ENCODE peak calls at places on chromosomes 5 and 9, in five cellular contexts. X is endothelial cell of umbilical vein, K is HepG2, W is neural progenitor cell, O is PC-3. E is an unnamed sample.

GRCh38 chr5:19880430-19880829 is 107.6 kb downstream of the CDH18 start:
- DNase-seq in X (no peak), K (no peak), W (no peak), O (no peak), E (no peak)

GRCh38 chr9:132798817-132799790 is 79.0 kb downstream of the AK8 start:
- DNase-seq in X (peak; percentile 15), K (peak; percentile 27), W (no peak), O (peak; percentile 19), E (no peak)

GRCh38 chr5:943874-944620 is 51.4 kb downstream of the TRIP13 start:
- DNase-seq in X (no peak), K (no peak), W (no peak), O (no peak), E (no peak)

GRCh38 chr5:5271606-5272321 is 131.6 kb downstream of the ADAMTS16 start:
- DNase-seq in X (peak; percentile 2), K (no peak), W (peak; percentile 10), O (peak; percentile 24), E (no peak)

GRCh38 chr5:93158841-93159240 is 422.2 kb downstream of the NR2F1-AS1 start:
- DNase-seq in X (no peak), K (no peak), W (no peak), O (no peak), E (no peak)

GRCh38 chr9:111483862-111484563 is at the start of gene ECPAS:
- DNase-seq in X (peak; percentile 81), K (peak; percentile 74), W (peak; percentile 88), O (peak; percentile 77), E (peak; percentile 85)

GRCh38 chr5:171676286-171676944 is 109.2 kb upstream of the SMIM23 start:
- DNase-seq in X (no peak), K (no peak), W (no peak), O (no peak), E (no peak)

GRCh38 chr5:96001262-96001661 is 39.6 kb upstream of the ELL2 start:
- DNase-seq in X (no peak), K (peak; percentile 85), W (no peak), O (no peak), E (no peak)

GRCh38 chr9:79581794-79582193 is 10.0 kb downstream of the TLE4 start:
- DNase-seq in X (peak; percentile 76), K (peak; percentile 41), W (peak; percentile 32), O (peak; percentile 52), E (no peak)

GRCh38 chr5:95760291-95761191 is 29.4 kb downstream of the RHOBTB3 start:
- DNase-seq in X (peak; percentile 78), K (peak; percentile 71), W (no peak), O (peak; percentile 49), E (peak; percentile 92)

GRCh38 chr5:69029292-69029691 is 64.5 kb upstream of the SLC30A5 start:
- DNase-seq in X (no peak), K (no peak), W (no peak), O (no peak), E (no peak)

GRCh38 chr5:153753645-153754432 is 263.4 kb downstream of the GRIA1 start:
- DNase-seq in X (no peak), K (no peak), W (no peak), O (peak; percentile 15), E (no peak)

GRCh38 chr5:32083981-32084430 is 90.1 kb downstream of the GOLPH3 start:
- DNase-seq in X (no peak), K (peak; percentile 12), W (no peak), O (no peak), E (no peak)

GRCh38 chr5:5558102-5558501 is 135.6 kb downstream of the ICE1 start:
- DNase-seq in X (no peak), K (no peak), W (no peak), O (no peak), E (no peak)

GRCh38 chr5:114449836-114450515 is 88.1 kb downstream of the KCNN2 start:
- DNase-seq in X (peak; percentile 63), K (peak; percentile 25), W (peak; percentile 88), O (peak; percentile 63), E (peak; percentile 61)

GRCh38 chr9:72577212-72577753 is 55.9 kb downstream of the TMC1 start:
- DNase-seq in X (peak; percentile 90), K (no peak), W (no peak), O (peak; percentile 93), E (no peak)

GRCh38 chr9:111605041-111605559 is 5.7 kb upstream of the PTGR1 start:
- DNase-seq in X (no peak), K (peak; percentile 35), W (no peak), O (no peak), E (no peak)

GRCh38 chr5:58963361-58963760 is 380.5 kb downstream of the RAB3C start:
- DNase-seq in X (no peak), K (no peak), W (no peak), O (no peak), E (no peak)

GRCh38 chr5:9861664-9862256 is 231.6 kb upstream of the TAS2R1 start:
- DNase-seq in X (no peak), K (no peak), W (no peak), O (no peak), E (no peak)

GRCh38 chr5:17365756-17366155 is 132.3 kb upstream of the TAF11L2 start:
- DNase-seq in X (no peak), K (no peak), W (no peak), O (peak; percentile 99), E (no peak)

GRCh38 chr5:35141739-35142138 is 88.5 kb downstream of the PRLR start:
- DNase-seq in X (no peak), K (no peak), W (no peak), O (no peak), E (no peak)

GRCh38 chr9:114280636-114281315 is 42.1 kb upstream of the ORM1 start:
- DNase-seq in X (no peak), K (no peak), W (no peak), O (no peak), E (no peak)

GRCh38 chr5:148956632-148957385 is 106.1 kb downstream of the SH3TC2 start:
- DNase-seq in X (no peak), K (no peak), W (no peak), O (peak; percentile 70), E (peak; percentile 43)

GRCh38 chr9:3916984-3917383 is 382.9 kb downstream of the GLIS3 start:
- DNase-seq in X (no peak), K (no peak), W (no peak), O (peak; percentile 61), E (no peak)

GRCh38 chr9:38419216-38419615 is 5.0 kb downstream of the IGFBPL1 start:
- DNase-seq in X (no peak), K (no peak), W (peak; percentile 55), O (no peak), E (no peak)

GRCh38 chr9:68974431-68974830 is 39.5 kb downstream of the PRKACG start:
- DNase-seq in X (no peak), K (no peak), W (no peak), O (no peak), E (no peak)

GRCh38 chr9:124752967-124753366 is 18.1 kb downstream of the NR6A1 start:
- DNase-seq in X (no peak), K (no peak), W (no peak), O (peak; percentile 23), E (no peak)

GRCh38 chr9:21964925-21965385 is 29.2 kb downstream of the CDKN2A start:
- DNase-seq in X (peak; percentile 27), K (no peak), W (peak; percentile 22), O (peak; percentile 13), E (peak; percentile 13)

GRCh38 chr5:151222769-151223446 is 984 bp downstream of the CCDC69 start:
- DNase-seq in X (no peak), K (no peak), W (no peak), O (peak; percentile 25), E (peak; percentile 74)

GRCh38 chr9:84405666-84406065 is 65.1 kb upstream of the SLC28A3 start:
- DNase-seq in X (no peak), K (no peak), W (no peak), O (no peak), E (no peak)

GRCh38 chr9:686381-686813 is 155.1 kb upstream of the DMRT1 start:
- DNase-seq in X (peak; percentile 87), K (no peak), W (no peak), O (peak; percentile 84), E (no peak)

GRCh38 chr9:107389617-107390071 is 99.9 kb downstream of the KLF4 start:
- DNase-seq in X (no peak), K (peak; percentile 65), W (no peak), O (peak; percentile 4), E (no peak)

GRCh38 chr9:80796662-80797426 is 892.5 kb downstream of the TLE1 start:
- DNase-seq in X (no peak), K (no peak), W (peak; percentile 60), O (no peak), E (no peak)

GRCh38 chr5:159286420-159287035 is 23.4 kb downstream of the UBLCP1 start:
- DNase-seq in X (peak; percentile 47), K (peak; percentile 5), W (peak; percentile 60), O (peak; percentile 49), E (peak; percentile 51)

GRCh38 chr5:91170266-91170665 is 212.9 kb downstream of the ARRDC3 start:
- DNase-seq in X (peak; percentile 45), K (no peak), W (no peak), O (peak; percentile 45), E (no peak)

GRCh38 chr9:137336735-137337134 is 34.7 kb upstream of the NRARP start:
- DNase-seq in X (no peak), K (no peak), W (no peak), O (no peak), E (no peak)

GRCh38 chr9:137342482-137342881 is 40.4 kb upstream of the NRARP start:
- DNase-seq in X (no peak), K (no peak), W (no peak), O (no peak), E (no peak)

GRCh38 chr9:137339045-137339444 is 37.0 kb upstream of the NRARP start:
- DNase-seq in X (peak; percentile 81), K (no peak), W (no peak), O (no peak), E (no peak)

GRCh38 chr9:137339606-137340462 is 37.8 kb upstream of the NRARP start:
- DNase-seq in X (peak; percentile 39), K (no peak), W (no peak), O (no peak), E (no peak)

DNA sequence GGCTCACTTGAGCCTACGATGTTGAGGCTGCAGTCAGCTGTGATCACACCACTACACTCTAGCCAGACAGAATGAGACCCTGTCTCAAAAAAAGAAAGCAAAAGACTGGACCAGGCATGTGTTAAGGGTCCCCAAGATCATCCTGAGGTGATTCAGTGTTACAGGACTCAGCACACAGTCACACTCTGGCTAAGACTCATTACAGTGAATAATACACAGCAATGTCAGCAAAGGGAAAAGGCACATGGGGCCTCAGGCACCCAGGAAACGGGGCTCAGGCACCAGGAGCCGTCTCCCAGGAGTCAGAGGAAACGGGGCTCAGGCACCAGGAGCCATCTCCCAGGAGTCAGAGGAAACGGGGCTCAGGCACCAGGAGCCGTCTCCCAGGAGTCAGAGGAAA is 39.2 kb upstream of the NRARP start:
- DNase-seq in X (no peak), K (no peak), W (no peak), O (no peak), E (no peak)
- H3K27me3 ChIP-seq in X (no peaks in the 10 kb centered on the region), K (peaks cover 14% of the 10 kb centered on the region), W (no peaks in the 10 kb centered on the region), O (no peaks in the 10 kb centered on the region), E (peaks cover 88% of the 10 kb centered on the region)

GRCh38 chr5:127517480-127518318 is at the start of gene PRRC1:
- DNase-seq in X (peak; percentile 81), K (peak; percentile 64), W (peak; percentile 93), O (peak; percentile 82), E (peak; percentile 86)
- H2AFZ ChIP-seq in X (peak within 1 kb of the TSS; percentile 89), K (peak within 1 kb of the TSS; percentile 91), W (peak within 1 kb of the TSS; percentile 87), O (peak within 1 kb of the TSS; percentile 95), E (peak within 1 kb of the TSS; percentile 98)

GRCh38 chr5:131661931-131662330 is 26.9 kb upstream of the RAPGEF6 start:
- DNase-seq in X (no peak), K (no peak), W (no peak), O (no peak), E (no peak)
- TF ChIP-seq EZH2 in X (no peak), K (no peak), W (no peak), O (no peak), E (no peak)

GRCh38 chr5:180467989-180468731 is 26.0 kb upstream of the CNOT6 start:
- DNase-seq in X (no peak), K (no peak), W (no peak), O (no peak), E (no peak)
- H3K27me3 ChIP-seq in X (no peaks in the 10 kb centered on the region), K (peaks cover 33% of the 10 kb centered on the region), W (peaks cover 4% of the 10 kb centered on the region), O (no peaks in the 10 kb centered on the region), E (peaks cover 32% of the 10 kb centered on the region)